ENCODE peak calls at places on chromosome 21, in ten cellular contexts. One of them, this sample, is unnamed.

GRCh38 chr21:38351961-38352521 is 95.2 kb downstream of the KCNJ15 start:
- DNase-seq in KBM-7: peak
- DNase-seq in activated T-helper 1 cell treated with anti-CD3 and anti-CD28 coated beads, Interleukin-2, amount 50 U/mL, for 16 hours: no peak
- DNase-seq in GM23248: peak
- DNase-seq in stimulated activated CD4-positive, alpha-beta T cell treated with anti-CD3 and anti-CD28 coated beads, Interleukin-12 subunit alpha, Interleukin-12 subunit beta, amount 100 ng/mL, for 48 hours: no peak
- DNase-seq in AG10803: peak
- DNase-seq in CD8-positive, alpha-beta memory T cell: no peak
- DNase-seq in NAMALWA: peak
- DNase-seq in neural progenitor cell: no peak
- DNase-seq in transverse colon: no peak
- DNase-seq in this sample: no peak

GRCh38 chr21:38958940-38959685 is 153.4 kb downstream of the ETS2 start:
- DNase-seq in stimulated activated CD4-positive, alpha-beta T cell treated with anti-CD3 and anti-CD28 coated beads, Interleukin-12 subunit alpha, Interleukin-12 subunit beta, amount 100 ng/mL, for 48 hours: no peak
- DNase-seq in neural progenitor cell: no peak
- DNase-seq in KBM-7: no peak
- DNase-seq in transverse colon: peak
- DNase-seq in activated T-helper 1 cell treated with anti-CD3 and anti-CD28 coated beads, Interleukin-2, amount 50 U/mL, for 16 hours: no peak
- DNase-seq in CD8-positive, alpha-beta memory T cell: no peak
- DNase-seq in GM23248: peak
- DNase-seq in AG10803: peak
- DNase-seq in NAMALWA: no peak
- DNase-seq in this sample: no peak

GRCh38 chr21:46160563-46161179 is 5.3 kb upstream of the FTCD start:
- DNase-seq in stimulated activated CD4-positive, alpha-beta T cell treated with anti-CD3 and anti-CD28 coated beads, Interleukin-12 subunit alpha, Interleukin-12 subunit beta, amount 100 ng/mL, for 48 hours: no peak
- DNase-seq in KBM-7: no peak
- DNase-seq in AG10803: no peak
- DNase-seq in activated T-helper 1 cell treated with anti-CD3 and anti-CD28 coated beads, Interleukin-2, amount 50 U/mL, for 16 hours: no peak
- DNase-seq in neural progenitor cell: peak
- DNase-seq in CD8-positive, alpha-beta memory T cell: no peak
- DNase-seq in transverse colon: peak
- DNase-seq in GM23248: no peak
- DNase-seq in NAMALWA: peak
- DNase-seq in this sample: no peak

GRCh38 chr21:17451364-17451869 is 61.4 kb upstream of the CXADR start:
- DNase-seq in activated T-helper 1 cell treated with anti-CD3 and anti-CD28 coated beads, Interleukin-2, amount 50 U/mL, for 16 hours: no peak
- DNase-seq in transverse colon: no peak
- DNase-seq in CD8-positive, alpha-beta memory T cell: no peak
- DNase-seq in stimulated activated CD4-positive, alpha-beta T cell treated with anti-CD3 and anti-CD28 coated beads, Interleukin-12 subunit alpha, Interleukin-12 subunit beta, amount 100 ng/mL, for 48 hours: no peak
- DNase-seq in AG10803: peak
- DNase-seq in neural progenitor cell: no peak
- DNase-seq in GM23248: peak
- DNase-seq in NAMALWA: no peak
- DNase-seq in KBM-7: no peak
- DNase-seq in this sample: no peak

GRCh38 chr21:42703936-42704335 is 50.5 kb downstream of the PDE9A start:
- DNase-seq in GM23248: no peak
- DNase-seq in NAMALWA: no peak
- DNase-seq in CD8-positive, alpha-beta memory T cell: no peak
- DNase-seq in AG10803: no peak
- DNase-seq in activated T-helper 1 cell treated with anti-CD3 and anti-CD28 coated beads, Interleukin-2, amount 50 U/mL, for 16 hours: no peak
- DNase-seq in KBM-7: no peak
- DNase-seq in transverse colon: no peak
- DNase-seq in stimulated activated CD4-positive, alpha-beta T cell treated with anti-CD3 and anti-CD28 coated beads, Interleukin-12 subunit alpha, Interleukin-12 subunit beta, amount 100 ng/mL, for 48 hours: no peak
- DNase-seq in neural progenitor cell: no peak
- DNase-seq in this sample: no peak

GRCh38 chr21:42571391-42572150 is 57.9 kb downstream of the SLC37A1 start:
- DNase-seq in activated T-helper 1 cell treated with anti-CD3 and anti-CD28 coated beads, Interleukin-2, amount 50 U/mL, for 16 hours: no peak
- DNase-seq in neural progenitor cell: no peak
- DNase-seq in transverse colon: no peak
- DNase-seq in AG10803: no peak
- DNase-seq in NAMALWA: no peak
- DNase-seq in stimulated activated CD4-positive, alpha-beta T cell treated with anti-CD3 and anti-CD28 coated beads, Interleukin-12 subunit alpha, Interleukin-12 subunit beta, amount 100 ng/mL, for 48 hours: no peak
- DNase-seq in GM23248: no peak
- DNase-seq in CD8-positive, alpha-beta memory T cell: no peak
- DNase-seq in KBM-7: no peak
- DNase-seq in this sample: no peak

GRCh38 chr21:38965241-38965640 is 159.5 kb downstream of the ETS2 start:
- DNase-seq in activated T-helper 1 cell treated with anti-CD3 and anti-CD28 coated beads, Interleukin-2, amount 50 U/mL, for 16 hours: no peak
- DNase-seq in stimulated activated CD4-positive, alpha-beta T cell treated with anti-CD3 and anti-CD28 coated beads, Interleukin-12 subunit alpha, Interleukin-12 subunit beta, amount 100 ng/mL, for 48 hours: no peak
- DNase-seq in NAMALWA: no peak
- DNase-seq in CD8-positive, alpha-beta memory T cell: no peak
- DNase-seq in neural progenitor cell: no peak
- DNase-seq in transverse colon: no peak
- DNase-seq in GM23248: peak
- DNase-seq in AG10803: peak
- DNase-seq in KBM-7: no peak
- DNase-seq in this sample: no peak

GRCh38 chr21:46549650-46550049 is 55.2 kb downstream of the S100B start:
- DNase-seq in CD8-positive, alpha-beta memory T cell: no peak
- DNase-seq in stimulated activated CD4-positive, alpha-beta T cell treated with anti-CD3 and anti-CD28 coated beads, Interleukin-12 subunit alpha, Interleukin-12 subunit beta, amount 100 ng/mL, for 48 hours: no peak
- DNase-seq in neural progenitor cell: no peak
- DNase-seq in NAMALWA: no peak
- DNase-seq in activated T-helper 1 cell treated with anti-CD3 and anti-CD28 coated beads, Interleukin-2, amount 50 U/mL, for 16 hours: no peak
- DNase-seq in transverse colon: no peak
- DNase-seq in AG10803: no peak
- DNase-seq in GM23248: no peak
- DNase-seq in KBM-7: no peak
- DNase-seq in this sample: no peak

GRCh38 chr21:45306832-45307571 is 19.3 kb upstream of the POFUT2 start:
- DNase-seq in CD8-positive, alpha-beta memory T cell: no peak
- DNase-seq in AG10803: peak
- DNase-seq in transverse colon: peak
- DNase-seq in activated T-helper 1 cell treated with anti-CD3 and anti-CD28 coated beads, Interleukin-2, amount 50 U/mL, for 16 hours: no peak
- DNase-seq in KBM-7: no peak
- DNase-seq in GM23248: peak
- DNase-seq in stimulated activated CD4-positive, alpha-beta T cell treated with anti-CD3 and anti-CD28 coated beads, Interleukin-12 subunit alpha, Interleukin-12 subunit beta, amount 100 ng/mL, for 48 hours: no peak
- DNase-seq in NAMALWA: no peak
- DNase-seq in neural progenitor cell: peak
- DNase-seq in this sample: peak

GRCh38 chr21:25421327-25422028 is 185.8 kb downstream of the MRPL39 start:
- DNase-seq in neural progenitor cell: peak
- DNase-seq in transverse colon: peak
- DNase-seq in activated T-helper 1 cell treated with anti-CD3 and anti-CD28 coated beads, Interleukin-2, amount 50 U/mL, for 16 hours: peak
- DNase-seq in CD8-positive, alpha-beta memory T cell: peak
- DNase-seq in NAMALWA: peak
- DNase-seq in stimulated activated CD4-positive, alpha-beta T cell treated with anti-CD3 and anti-CD28 coated beads, Interleukin-12 subunit alpha, Interleukin-12 subunit beta, amount 100 ng/mL, for 48 hours: peak
- DNase-seq in AG10803: peak
- DNase-seq in GM23248: peak
- DNase-seq in KBM-7: peak
- DNase-seq in this sample: no peak

GRCh38 chr21:32173106-32173755 is 105.6 kb downstream of the MIS18A start:
- DNase-seq in AG10803: peak
- DNase-seq in neural progenitor cell: no peak
- DNase-seq in KBM-7: no peak
- DNase-seq in CD8-positive, alpha-beta memory T cell: no peak
- DNase-seq in activated T-helper 1 cell treated with anti-CD3 and anti-CD28 coated beads, Interleukin-2, amount 50 U/mL, for 16 hours: no peak
- DNase-seq in transverse colon: no peak
- DNase-seq in stimulated activated CD4-positive, alpha-beta T cell treated with anti-CD3 and anti-CD28 coated beads, Interleukin-12 subunit alpha, Interleukin-12 subunit beta, amount 100 ng/mL, for 48 hours: no peak
- DNase-seq in GM23248: no peak
- DNase-seq in NAMALWA: no peak
- DNase-seq in this sample: no peak

GRCh38 chr21:39040494-39041110 is 142.6 kb downstream of the PSMG1 start:
- DNase-seq in GM23248: no peak
- DNase-seq in transverse colon: no peak
- DNase-seq in AG10803: no peak
- DNase-seq in neural progenitor cell: no peak
- DNase-seq in KBM-7: peak
- DNase-seq in NAMALWA: no peak
- DNase-seq in CD8-positive, alpha-beta memory T cell: no peak
- DNase-seq in stimulated activated CD4-positive, alpha-beta T cell treated with anti-CD3 and anti-CD28 coated beads, Interleukin-12 subunit alpha, Interleukin-12 subunit beta, amount 100 ng/mL, for 48 hours: no peak
- DNase-seq in activated T-helper 1 cell treated with anti-CD3 and anti-CD28 coated beads, Interleukin-2, amount 50 U/mL, for 16 hours: no peak
- DNase-seq in this sample: no peak

GRCh38 chr21:39182016-39182415 is 1.2 kb downstream of the PSMG1 start:
- DNase-seq in neural progenitor cell: no peak
- DNase-seq in stimulated activated CD4-positive, alpha-beta T cell treated with anti-CD3 and anti-CD28 coated beads, Interleukin-12 subunit alpha, Interleukin-12 subunit beta, amount 100 ng/mL, for 48 hours: no peak
- DNase-seq in CD8-positive, alpha-beta memory T cell: no peak
- DNase-seq in GM23248: peak
- DNase-seq in NAMALWA: no peak
- DNase-seq in activated T-helper 1 cell treated with anti-CD3 and anti-CD28 coated beads, Interleukin-2, amount 50 U/mL, for 16 hours: no peak
- DNase-seq in AG10803: no peak
- DNase-seq in KBM-7: no peak
- DNase-seq in transverse colon: no peak
- DNase-seq in this sample: no peak

GRCh38 chr21:41536076-41536826 is 28.3 kb upstream of the TMPRSS2 start:
- DNase-seq in CD8-positive, alpha-beta memory T cell: no peak
- DNase-seq in neural progenitor cell: no peak
- DNase-seq in AG10803: no peak
- DNase-seq in transverse colon: peak
- DNase-seq in NAMALWA: no peak
- DNase-seq in stimulated activated CD4-positive, alpha-beta T cell treated with anti-CD3 and anti-CD28 coated beads, Interleukin-12 subunit alpha, Interleukin-12 subunit beta, amount 100 ng/mL, for 48 hours: no peak
- DNase-seq in KBM-7: no peak
- DNase-seq in activated T-helper 1 cell treated with anti-CD3 and anti-CD28 coated beads, Interleukin-2, amount 50 U/mL, for 16 hours: no peak
- DNase-seq in GM23248: no peak
- DNase-seq in this sample: no peak

GRCh38 chr21:14943636-14944035 is 121.2 kb downstream of the NRIP1 start:
- DNase-seq in NAMALWA: no peak
- DNase-seq in CD8-positive, alpha-beta memory T cell: no peak
- DNase-seq in AG10803: no peak
- DNase-seq in GM23248: no peak
- DNase-seq in transverse colon: no peak
- DNase-seq in stimulated activated CD4-positive, alpha-beta T cell treated with anti-CD3 and anti-CD28 coated beads, Interleukin-12 subunit alpha, Interleukin-12 subunit beta, amount 100 ng/mL, for 48 hours: no peak
- DNase-seq in activated T-helper 1 cell treated with anti-CD3 and anti-CD28 coated beads, Interleukin-2, amount 50 U/mL, for 16 hours: no peak
- DNase-seq in neural progenitor cell: no peak
- DNase-seq in KBM-7: no peak
- DNase-seq in this sample: no peak

GRCh38 chr21:36159356-36159921 is 2.8 kb downstream of the DOP1B start:
- DNase-seq in stimulated activated CD4-positive, alpha-beta T cell treated with anti-CD3 and anti-CD28 coated beads, Interleukin-12 subunit alpha, Interleukin-12 subunit beta, amount 100 ng/mL, for 48 hours: no peak
- DNase-seq in transverse colon: peak
- DNase-seq in CD8-positive, alpha-beta memory T cell: no peak
- DNase-seq in activated T-helper 1 cell treated with anti-CD3 and anti-CD28 coated beads, Interleukin-2, amount 50 U/mL, for 16 hours: no peak
- DNase-seq in AG10803: no peak
- DNase-seq in NAMALWA: no peak
- DNase-seq in GM23248: no peak
- DNase-seq in KBM-7: no peak
- DNase-seq in neural progenitor cell: no peak
- DNase-seq in this sample: no peak

GRCh38 chr21:38297193-38297592 is 40.4 kb downstream of the KCNJ15 start:
- DNase-seq in NAMALWA: no peak
- DNase-seq in KBM-7: no peak
- DNase-seq in CD8-positive, alpha-beta memory T cell: no peak
- DNase-seq in GM23248: peak
- DNase-seq in AG10803: peak
- DNase-seq in neural progenitor cell: no peak
- DNase-seq in stimulated activated CD4-positive, alpha-beta T cell treated with anti-CD3 and anti-CD28 coated beads, Interleukin-12 subunit alpha, Interleukin-12 subunit beta, amount 100 ng/mL, for 48 hours: no peak
- DNase-seq in transverse colon: no peak
- DNase-seq in activated T-helper 1 cell treated with anti-CD3 and anti-CD28 coated beads, Interleukin-2, amount 50 U/mL, for 16 hours: no peak
- DNase-seq in this sample: no peak

GRCh38 chr21:18460979-18461378 is 57.4 kb upstream of the TMPRSS15 start:
- DNase-seq in GM23248: no peak
- DNase-seq in stimulated activated CD4-positive, alpha-beta T cell treated with anti-CD3 and anti-CD28 coated beads, Interleukin-12 subunit alpha, Interleukin-12 subunit beta, amount 100 ng/mL, for 48 hours: no peak
- DNase-seq in activated T-helper 1 cell treated with anti-CD3 and anti-CD28 coated beads, Interleukin-2, amount 50 U/mL, for 16 hours: no peak
- DNase-seq in AG10803: no peak
- DNase-seq in NAMALWA: peak
- DNase-seq in CD8-positive, alpha-beta memory T cell: no peak
- DNase-seq in neural progenitor cell: no peak
- DNase-seq in transverse colon: no peak
- DNase-seq in KBM-7: peak
- DNase-seq in this sample: no peak

GRCh38 chr21:16534408-16535099 is 804.8 kb downstream of the USP25 start:
- DNase-seq in neural progenitor cell: no peak
- DNase-seq in transverse colon: peak
- DNase-seq in AG10803: peak
- DNase-seq in activated T-helper 1 cell treated with anti-CD3 and anti-CD28 coated beads, Interleukin-2, amount 50 U/mL, for 16 hours: no peak
- DNase-seq in NAMALWA: no peak
- DNase-seq in GM23248: peak
- DNase-seq in stimulated activated CD4-positive, alpha-beta T cell treated with anti-CD3 and anti-CD28 coated beads, Interleukin-12 subunit alpha, Interleukin-12 subunit beta, amount 100 ng/mL, for 48 hours: no peak
- DNase-seq in CD8-positive, alpha-beta memory T cell: no peak
- DNase-seq in KBM-7: no peak
- DNase-seq in this sample: peak

GRCh38 chr21:43369124-43369523 is 57.8 kb downstream of the SIK1 start:
- DNase-seq in AG10803: peak
- DNase-seq in NAMALWA: no peak
- DNase-seq in activated T-helper 1 cell treated with anti-CD3 and anti-CD28 coated beads, Interleukin-2, amount 50 U/mL, for 16 hours: no peak
- DNase-seq in stimulated activated CD4-positive, alpha-beta T cell treated with anti-CD3 and anti-CD28 coated beads, Interleukin-12 subunit alpha, Interleukin-12 subunit beta, amount 100 ng/mL, for 48 hours: no peak
- DNase-seq in CD8-positive, alpha-beta memory T cell: no peak
- DNase-seq in neural progenitor cell: no peak
- DNase-seq in GM23248: peak
- DNase-seq in transverse colon: no peak
- DNase-seq in KBM-7: no peak
- DNase-seq in this sample: no peak

GRCh38 chr21:31276663-31277062 is 67.4 kb downstream of the TIAM1 start:
- DNase-seq in neural progenitor cell: no peak
- DNase-seq in stimulated activated CD4-positive, alpha-beta T cell treated with anti-CD3 and anti-CD28 coated beads, Interleukin-12 subunit alpha, Interleukin-12 subunit beta, amount 100 ng/mL, for 48 hours: no peak
- DNase-seq in NAMALWA: no peak
- DNase-seq in GM23248: no peak
- DNase-seq in activated T-helper 1 cell treated with anti-CD3 and anti-CD28 coated beads, Interleukin-2, amount 50 U/mL, for 16 hours: no peak
- DNase-seq in AG10803: no peak
- DNase-seq in transverse colon: no peak
- DNase-seq in KBM-7: no peak
- DNase-seq in CD8-positive, alpha-beta memory T cell: no peak
- DNase-seq in this sample: no peak

GRCh38 chr21:16789636-16790035 is 723.2 kb upstream of the CXADR start:
- DNase-seq in neural progenitor cell: no peak
- DNase-seq in CD8-positive, alpha-beta memory T cell: no peak
- DNase-seq in KBM-7: no peak
- DNase-seq in NAMALWA: no peak
- DNase-seq in activated T-helper 1 cell treated with anti-CD3 and anti-CD28 coated beads, Interleukin-2, amount 50 U/mL, for 16 hours: no peak
- DNase-seq in AG10803: no peak
- DNase-seq in GM23248: peak
- DNase-seq in transverse colon: no peak
- DNase-seq in stimulated activated CD4-positive, alpha-beta T cell treated with anti-CD3 and anti-CD28 coated beads, Interleukin-12 subunit alpha, Interleukin-12 subunit beta, amount 100 ng/mL, for 48 hours: no peak
- DNase-seq in this sample: no peak

GRCh38 chr21:45355573-45355972 is 49.4 kb upstream of the COL18A1 start:
- DNase-seq in transverse colon: no peak
- DNase-seq in AG10803: no peak
- DNase-seq in NAMALWA: no peak
- DNase-seq in stimulated activated CD4-positive, alpha-beta T cell treated with anti-CD3 and anti-CD28 coated beads, Interleukin-12 subunit alpha, Interleukin-12 subunit beta, amount 100 ng/mL, for 48 hours: no peak
- DNase-seq in KBM-7: no peak
- DNase-seq in GM23248: no peak
- DNase-seq in neural progenitor cell: no peak
- DNase-seq in CD8-positive, alpha-beta memory T cell: no peak
- DNase-seq in activated T-helper 1 cell treated with anti-CD3 and anti-CD28 coated beads, Interleukin-2, amount 50 U/mL, for 16 hours: no peak
- DNase-seq in this sample: peak

GRCh38 chr21:14918542-14918941 is 146.3 kb downstream of the NRIP1 start:
- DNase-seq in KBM-7: no peak
- DNase-seq in AG10803: peak
- DNase-seq in NAMALWA: no peak
- DNase-seq in activated T-helper 1 cell treated with anti-CD3 and anti-CD28 coated beads, Interleukin-2, amount 50 U/mL, for 16 hours: no peak
- DNase-seq in GM23248: peak
- DNase-seq in transverse colon: no peak
- DNase-seq in neural progenitor cell: no peak
- DNase-seq in CD8-positive, alpha-beta memory T cell: no peak
- DNase-seq in stimulated activated CD4-positive, alpha-beta T cell treated with anti-CD3 and anti-CD28 coated beads, Interleukin-12 subunit alpha, Interleukin-12 subunit beta, amount 100 ng/mL, for 48 hours: no peak
- DNase-seq in this sample: no peak

GRCh38 chr21:33419538-33420123 is 16.4 kb downstream of the IFNGR2 start:
- DNase-seq in GM23248: peak
- DNase-seq in AG10803: peak
- DNase-seq in stimulated activated CD4-positive, alpha-beta T cell treated with anti-CD3 and anti-CD28 coated beads, Interleukin-12 subunit alpha, Interleukin-12 subunit beta, amount 100 ng/mL, for 48 hours: no peak
- DNase-seq in activated T-helper 1 cell treated with anti-CD3 and anti-CD28 coated beads, Interleukin-2, amount 50 U/mL, for 16 hours: no peak
- DNase-seq in CD8-positive, alpha-beta memory T cell: no peak
- DNase-seq in NAMALWA: no peak
- DNase-seq in KBM-7: no peak
- DNase-seq in transverse colon: no peak
- DNase-seq in neural progenitor cell: no peak
- DNase-seq in this sample: no peak

GRCh38 chr21:46118871-46119564 is 21.1 kb downstream of the COL6A2 start:
- DNase-seq in transverse colon: peak
- DNase-seq in AG10803: no peak
- DNase-seq in activated T-helper 1 cell treated with anti-CD3 and anti-CD28 coated beads, Interleukin-2, amount 50 U/mL, for 16 hours: no peak
- DNase-seq in neural progenitor cell: no peak
- DNase-seq in GM23248: no peak
- DNase-seq in CD8-positive, alpha-beta memory T cell: peak
- DNase-seq in KBM-7: no peak
- DNase-seq in NAMALWA: no peak
- DNase-seq in stimulated activated CD4-positive, alpha-beta T cell treated with anti-CD3 and anti-CD28 coated beads, Interleukin-12 subunit alpha, Interleukin-12 subunit beta, amount 100 ng/mL, for 48 hours: no peak
- DNase-seq in this sample: peak

GRCh38 chr21:20856926-20857325 is 141.3 kb upstream of the NCAM2 start:
- DNase-seq in GM23248: no peak
- DNase-seq in NAMALWA: no peak
- DNase-seq in neural progenitor cell: no peak
- DNase-seq in KBM-7: peak
- DNase-seq in activated T-helper 1 cell treated with anti-CD3 and anti-CD28 coated beads, Interleukin-2, amount 50 U/mL, for 16 hours: no peak
- DNase-seq in transverse colon: no peak
- DNase-seq in AG10803: no peak
- DNase-seq in CD8-positive, alpha-beta memory T cell: no peak
- DNase-seq in stimulated activated CD4-positive, alpha-beta T cell treated with anti-CD3 and anti-CD28 coated beads, Interleukin-12 subunit alpha, Interleukin-12 subunit beta, amount 100 ng/mL, for 48 hours: no peak
- DNase-seq in this sample: no peak

GRCh38 chr21:42975886-42976608 is 1.7 kb downstream of the PKNOX1 start:
- DNase-seq in stimulated activated CD4-positive, alpha-beta T cell treated with anti-CD3 and anti-CD28 coated beads, Interleukin-12 subunit alpha, Interleukin-12 subunit beta, amount 100 ng/mL, for 48 hours: no peak
- DNase-seq in NAMALWA: peak
- DNase-seq in AG10803: no peak
- DNase-seq in KBM-7: no peak
- DNase-seq in neural progenitor cell: no peak
- DNase-seq in transverse colon: no peak
- DNase-seq in CD8-positive, alpha-beta memory T cell: no peak
- DNase-seq in activated T-helper 1 cell treated with anti-CD3 and anti-CD28 coated beads, Interleukin-2, amount 50 U/mL, for 16 hours: no peak
- DNase-seq in GM23248: peak
- DNase-seq in this sample: no peak